ENCODE peak calls at places on chromosomes 1 and 21, in four cellular contexts. T is IMR-90, E is H1, Q is mesendoderm. B is an unnamed sample.

GRCh38 chr1:63051886-63052285 is 268.0 kb downstream of the ATG4C start:
- DNase-seq in T (no peak), E (no peak), Q (no peak), B (no peak)

GRCh38 chr1:99481391-99481996 is 164.4 kb upstream of the PALMD start:
- DNase-seq in T (peak; percentile 68), E (no peak), Q (peak; percentile 71), B (no peak)

GRCh38 chr1:17190526-17190995 is 14.4 kb upstream of the PADI1 start:
- DNase-seq in T (no peak), E (no peak), Q (no peak), B (no peak)

GRCh38 chr21:31198575-31198974 is 145.5 kb downstream of the TIAM1 start:
- DNase-seq in T (peak; percentile 62), E (no peak), Q (peak; percentile 49), B (no peak)

GRCh38 chr1:63322248-63322943 is at the start of gene FOXD3:
- DNase-seq in T (peak; percentile 37), E (no peak), Q (peak; percentile 87), B (peak; percentile 92)

GRCh38 chr1:67803380-67804279 is 29.6 kb downstream of the GNG12 start:
- DNase-seq in T (no peak), E (no peak), Q (no peak), B (no peak)

GRCh38 chr1:203263496-203263895 is 34.0 kb upstream of the CHIT1 start:
- DNase-seq in T (no peak), E (no peak), Q (no peak), B (no peak)

GRCh38 chr1:238953448-238953847 is 432.9 kb upstream of the CHRM3 start:
- DNase-seq in T (no peak), E (no peak), Q (no peak), B (no peak)

GRCh38 chr1:66275601-66276023 is 258.3 kb upstream of the SGIP1 start:
- DNase-seq in T (no peak), E (no peak), Q (no peak), B (no peak)

GRCh38 chr1:59645893-59646292 is 168.9 kb upstream of the HOOK1 start:
- DNase-seq in T (peak; percentile 80), E (no peak), Q (peak; percentile 48), B (no peak)

GRCh38 chr1:76833151-76833550 is 34.1 kb upstream of the ST6GALNAC5 start:
- DNase-seq in T (no peak), E (no peak), Q (no peak), B (no peak)

GRCh38 chr1:60924964-60925798 is 157.2 kb upstream of the NFIA start:
- DNase-seq in T (no peak), E (no peak), Q (peak; percentile 15), B (no peak)

GRCh38 chr1:4107291-4107690 is 207.2 kb upstream of the C1orf174 start:
- DNase-seq in T (no peak), E (no peak), Q (no peak), B (no peak)

GRCh38 chr1:115647000-115647399 is 5.2 kb downstream of the VANGL1 start:
- DNase-seq in T (peak; percentile 28), E (no peak), Q (no peak), B (no peak)

GRCh38 chr1:116826818-116827606 is 72.8 kb downstream of the CD2 start:
- DNase-seq in T (peak; percentile 7), E (no peak), Q (peak; percentile 83), B (no peak)

GRCh38 chr1:66374561-66375111 is 159.3 kb upstream of the SGIP1 start:
- DNase-seq in T (peak; percentile 95), E (no peak), Q (no peak), B (no peak)

GRCh38 chr1:171743014-171743870 is 1.4 kb upstream of the VAMP4 start:
- DNase-seq in T (peak; percentile 89), E (no peak), Q (no peak), B (no peak)

GRCh38 chr1:159879136-159879535 is 16.7 kb upstream of the VSIG8 start:
- DNase-seq in T (peak; percentile 33), E (no peak), Q (no peak), B (no peak)

GRCh38 chr1:119781434-119782210 is 12.9 kb upstream of the HMGCS2 start:
- DNase-seq in T (no peak), E (no peak), Q (no peak), B (no peak)

GRCh38 chr1:213138892-213139291 is 87.9 kb downstream of the RPS6KC1 start:
- DNase-seq in T (peak; percentile 69), E (no peak), Q (no peak), B (no peak)

GRCh38 chr1:9726406-9726805 is 74.9 kb downstream of the PIK3CD start:
- DNase-seq in T (no peak), E (no peak), Q (no peak), B (no peak)

GRCh38 chr1:221162939-221163338 is 283.7 kb downstream of the HLX start:
- DNase-seq in T (no peak), E (no peak), Q (no peak), B (no peak)
- H3K56ac ChIP-seq in T (no peak overlapping the region), E (no peak overlapping the region), Q (no peak overlapping the region), B (no peak overlapping the region)

DNA sequence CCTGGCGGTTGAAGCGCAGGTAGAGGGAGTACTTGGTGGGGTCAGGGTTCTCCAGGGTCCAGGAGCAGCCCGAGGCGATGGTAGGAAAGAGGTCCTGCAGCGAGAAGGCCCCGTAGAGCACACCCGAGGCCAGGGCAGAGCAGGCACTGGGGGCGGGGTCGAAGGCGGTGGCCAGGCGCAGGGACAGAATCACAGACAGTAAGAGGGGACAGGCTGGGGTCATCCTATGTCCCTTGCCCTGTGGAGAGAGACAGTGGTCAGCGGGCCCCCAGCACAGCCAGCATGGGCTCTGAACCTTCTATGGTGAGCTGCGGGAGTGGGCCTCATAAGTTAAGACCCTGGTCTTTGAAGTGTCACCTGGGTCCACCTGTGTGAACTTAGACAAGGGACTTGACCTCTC is 7.6 kb downstream of the ADGRB2 start:
- DNase-seq in T (no peak), E (no peak), Q (no peak), B (no peak)
- H4K5ac ChIP-seq in T (no peak overlapping the region), E (no peak overlapping the region), Q (no peak overlapping the region), B (no peak overlapping the region)

DNA sequence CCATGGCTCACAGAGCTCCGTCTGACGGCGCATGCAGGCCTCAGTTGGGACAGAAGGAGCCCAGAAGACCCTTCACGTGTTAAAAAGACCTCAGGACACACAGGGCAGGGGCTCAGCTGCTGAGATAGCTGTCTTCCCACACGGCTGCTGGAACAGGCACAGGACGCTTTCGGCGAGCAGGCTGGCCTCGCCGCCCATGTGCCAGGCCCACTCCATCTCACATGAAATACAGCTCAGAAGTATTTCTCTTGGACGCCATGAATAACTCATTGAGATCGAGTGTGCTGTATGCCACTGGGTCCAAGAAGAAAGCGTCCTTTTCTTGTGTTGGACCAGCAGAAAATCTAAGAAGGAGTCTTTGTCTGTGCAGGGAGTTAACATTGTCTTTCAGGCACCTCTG is 69.6 kb downstream of the SIM2 start:
- DNase-seq in T (no peak), E (no peak), Q (no peak), B (no peak)
- H3K56ac ChIP-seq in T (no peak overlapping the region), E (no peak overlapping the region), Q (peak overlapping the region; percentile 57), B (no peak overlapping the region)

GRCh38 chr1:193342811-193343210 is 156.4 kb upstream of the B3GALT2 start:
- DNase-seq in T (no peak), E (no peak), Q (no peak), B (no peak)

GRCh38 chr1:193348126-193349045 is 162.0 kb upstream of the B3GALT2 start:
- DNase-seq in T (peak; percentile 37), E (no peak), Q (peak; percentile 8), B (no peak)

GRCh38 chr1:193349046-193349535 is 162.7 kb upstream of the B3GALT2 start:
- DNase-seq in T (no peak), E (no peak), Q (no peak), B (no peak)

GRCh38 chr1:193346085-193346484 is 159.7 kb upstream of the B3GALT2 start:
- DNase-seq in T (no peak), E (no peak), Q (no peak), B (no peak)
- H4K5ac ChIP-seq in T (no peak overlapping the region), E (no peak overlapping the region), Q (no peak overlapping the region), B (no peak overlapping the region)

GRCh38 chr1:217076902-217077301 is 353.7 kb upstream of the ESRRG start:
- DNase-seq in T (peak; percentile 77), E (no peak), Q (no peak), B (no peak)
- H3K56ac ChIP-seq in T (no peak overlapping the region), E (no peak overlapping the region), Q (no peak overlapping the region), B (no peak overlapping the region)

GRCh38 chr1:69191280-69191679 is 376.4 kb upstream of the LRRC7 start:
- DNase-seq in T (no peak), E (no peak), Q (no peak), B (no peak)

GRCh38 chr1:69201716-69202115 is 366.0 kb upstream of the LRRC7 start:
- DNase-seq in T (no peak), E (no peak), Q (no peak), B (no peak)

GRCh38 chr1:69197816-69198215 is 369.9 kb upstream of the LRRC7 start:
- DNase-seq in T (no peak), E (no peak), Q (no peak), B (no peak)

DNA sequence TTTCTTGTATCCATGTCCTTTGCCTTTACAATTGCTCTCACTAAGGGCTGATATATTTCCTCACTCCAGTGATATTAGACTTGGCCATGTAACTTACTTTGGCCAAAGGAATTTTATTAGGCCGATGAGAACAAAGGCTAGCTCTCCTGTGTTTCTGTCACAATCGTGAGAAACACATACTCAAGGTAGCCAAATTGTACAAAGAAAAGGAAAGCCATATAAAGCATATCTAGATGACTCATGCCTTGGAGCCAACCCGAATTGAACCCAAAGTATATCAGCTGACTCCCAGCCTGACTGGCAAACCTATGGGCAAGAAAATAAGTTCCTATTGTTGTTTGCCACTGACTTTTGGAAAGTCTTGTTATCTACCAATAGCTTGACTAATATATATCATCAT is 371.7 kb upstream of the LRRC7 start:
- DNase-seq in T (no peak), E (no peak), Q (no peak), B (no peak)
- H4K5ac ChIP-seq in T (no peak overlapping the region), E (no peak overlapping the region), Q (no peak overlapping the region), B (no peak overlapping the region)

DNA sequence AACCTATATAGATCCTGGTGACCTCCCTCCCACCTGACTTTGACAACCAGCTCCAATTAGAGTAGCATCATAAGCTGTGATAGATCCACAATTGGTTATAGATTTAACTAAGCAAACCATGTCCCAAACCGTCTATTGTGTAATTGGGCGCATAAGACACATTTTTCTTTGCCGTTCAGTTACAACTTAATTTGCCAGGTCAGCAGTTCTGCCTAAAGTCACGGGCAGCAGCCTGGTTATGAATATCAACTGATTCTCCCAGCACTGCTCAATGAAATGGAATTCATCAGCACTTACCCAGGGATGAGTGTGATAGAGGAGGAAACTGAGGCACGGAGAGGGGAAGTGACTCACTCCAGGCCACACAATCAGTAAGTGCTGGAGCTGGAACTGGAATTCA is 73.4 kb downstream of the KLHDC7A start:
- DNase-seq in T (no peak), E (no peak), Q (no peak), B (no peak)
- H3K56ac ChIP-seq in T (no peak overlapping the region), E (no peak overlapping the region), Q (no peak overlapping the region), B (no peak overlapping the region)

B was measured in H9.